ENCODE peak calls at places on chromosomes 11 and 22, in eight cellular contexts. One of them, this sample, is unnamed.
A peak's percentile ranks its signal among the peaks of the same experiment; 100 is the strongest.

GRCh38 chr11:73295259-73295995 is 12.6 kb upstream of the ARHGEF17 start:
- DNase-seq in COR-L47: peak; percentile 40
- DNase-seq in EL: peak; percentile 93
- DNase-seq in stimulated activated CD4-positive, alpha-beta T cell treated with anti-CD3 and anti-CD28 coated beads, Interleukin-12 subunit alpha, Interleukin-12 subunit beta, amount 100 ng/mL, for 48 hours: peak; percentile 88
- DNase-seq in GM20000: peak; percentile 84
- DNase-seq in GM18507: no peak
- DNase-seq in prostate gland: peak; percentile 39
- DNase-seq in SHP77 treated with DMSO at 0.1 percent for 48 hours: peak; percentile 25
- DNase-seq in this sample: peak; percentile 77

GRCh38 chr11:69144719-69145365 is 10.9 kb upstream of the SMIM38 start:
- DNase-seq in COR-L47: no peak
- DNase-seq in EL: no peak
- DNase-seq in stimulated activated CD4-positive, alpha-beta T cell treated with anti-CD3 and anti-CD28 coated beads, Interleukin-12 subunit alpha, Interleukin-12 subunit beta, amount 100 ng/mL, for 48 hours: peak; percentile 35
- DNase-seq in GM20000: no peak
- DNase-seq in GM18507: no peak
- DNase-seq in prostate gland: no peak
- DNase-seq in SHP77 treated with DMSO at 0.1 percent for 48 hours: no peak
- DNase-seq in this sample: no peak

GRCh38 chr11:102762414-102762813 is 18.0 kb downstream of the MMP10 start:
- DNase-seq in COR-L47: no peak
- DNase-seq in EL: peak; percentile 69
- DNase-seq in stimulated activated CD4-positive, alpha-beta T cell treated with anti-CD3 and anti-CD28 coated beads, Interleukin-12 subunit alpha, Interleukin-12 subunit beta, amount 100 ng/mL, for 48 hours: no peak
- DNase-seq in GM20000: no peak
- DNase-seq in GM18507: no peak
- DNase-seq in prostate gland: no peak
- DNase-seq in SHP77 treated with DMSO at 0.1 percent for 48 hours: no peak
- DNase-seq in this sample: peak; percentile 45

GRCh38 chr11:19980957-19981669 is 179.2 kb downstream of the DBX1 start:
- DNase-seq in COR-L47: peak; percentile 7
- DNase-seq in EL: peak; percentile 45
- DNase-seq in stimulated activated CD4-positive, alpha-beta T cell treated with anti-CD3 and anti-CD28 coated beads, Interleukin-12 subunit alpha, Interleukin-12 subunit beta, amount 100 ng/mL, for 48 hours: no peak
- DNase-seq in GM20000: no peak
- DNase-seq in GM18507: no peak
- DNase-seq in prostate gland: peak; percentile 15
- DNase-seq in SHP77 treated with DMSO at 0.1 percent for 48 hours: no peak
- DNase-seq in this sample: peak; percentile 88

GRCh38 chr22:24200616-24201212 is 19.4 kb downstream of the SUSD2 start:
- DNase-seq in COR-L47: no peak
- DNase-seq in EL: peak; percentile 65
- DNase-seq in stimulated activated CD4-positive, alpha-beta T cell treated with anti-CD3 and anti-CD28 coated beads, Interleukin-12 subunit alpha, Interleukin-12 subunit beta, amount 100 ng/mL, for 48 hours: no peak
- DNase-seq in GM20000: no peak
- DNase-seq in GM18507: no peak
- DNase-seq in prostate gland: no peak
- DNase-seq in SHP77 treated with DMSO at 0.1 percent for 48 hours: no peak
- DNase-seq in this sample: peak; percentile 74

GRCh38 chr11:27472398-27473016 is at the start of gene LGR4:
- DNase-seq in COR-L47: peak; percentile 94
- DNase-seq in EL: peak; percentile 95
- DNase-seq in stimulated activated CD4-positive, alpha-beta T cell treated with anti-CD3 and anti-CD28 coated beads, Interleukin-12 subunit alpha, Interleukin-12 subunit beta, amount 100 ng/mL, for 48 hours: peak; percentile 52
- DNase-seq in GM20000: peak; percentile 76
- DNase-seq in GM18507: peak; percentile 29
- DNase-seq in prostate gland: peak; percentile 98
- DNase-seq in SHP77 treated with DMSO at 0.1 percent for 48 hours: peak; percentile 74
- DNase-seq in this sample: peak; percentile 96

GRCh38 chr11:9351956-9352355 is 32.5 kb upstream of the IPO7 start:
- DNase-seq in COR-L47: no peak
- DNase-seq in EL: peak; percentile 23
- DNase-seq in stimulated activated CD4-positive, alpha-beta T cell treated with anti-CD3 and anti-CD28 coated beads, Interleukin-12 subunit alpha, Interleukin-12 subunit beta, amount 100 ng/mL, for 48 hours: no peak
- DNase-seq in GM20000: no peak
- DNase-seq in GM18507: no peak
- DNase-seq in prostate gland: no peak
- DNase-seq in SHP77 treated with DMSO at 0.1 percent for 48 hours: no peak
- DNase-seq in this sample: no peak

GRCh38 chr11:113446112-113446511 is 29.1 kb downstream of the DRD2 start:
- DNase-seq in COR-L47: no peak
- DNase-seq in EL: peak; percentile 3
- DNase-seq in stimulated activated CD4-positive, alpha-beta T cell treated with anti-CD3 and anti-CD28 coated beads, Interleukin-12 subunit alpha, Interleukin-12 subunit beta, amount 100 ng/mL, for 48 hours: no peak
- DNase-seq in GM20000: no peak
- DNase-seq in GM18507: no peak
- DNase-seq in prostate gland: no peak
- DNase-seq in SHP77 treated with DMSO at 0.1 percent for 48 hours: no peak
- DNase-seq in this sample: no peak

GRCh38 chr11:206002-206384 is 1.2 kb downstream of the BET1L start:
- DNase-seq in COR-L47: no peak
- DNase-seq in EL: no peak
- DNase-seq in stimulated activated CD4-positive, alpha-beta T cell treated with anti-CD3 and anti-CD28 coated beads, Interleukin-12 subunit alpha, Interleukin-12 subunit beta, amount 100 ng/mL, for 48 hours: no peak
- DNase-seq in GM20000: no peak
- DNase-seq in GM18507: no peak
- DNase-seq in prostate gland: peak; percentile 7
- DNase-seq in SHP77 treated with DMSO at 0.1 percent for 48 hours: no peak
- DNase-seq in this sample: no peak

GRCh38 chr22:46147471-46148267 is 2.7 kb upstream of the PPARA start:
- DNase-seq in COR-L47: no peak
- DNase-seq in EL: no peak
- DNase-seq in stimulated activated CD4-positive, alpha-beta T cell treated with anti-CD3 and anti-CD28 coated beads, Interleukin-12 subunit alpha, Interleukin-12 subunit beta, amount 100 ng/mL, for 48 hours: no peak
- DNase-seq in GM20000: no peak
- DNase-seq in GM18507: no peak
- DNase-seq in prostate gland: no peak
- DNase-seq in SHP77 treated with DMSO at 0.1 percent for 48 hours: no peak
- DNase-seq in this sample: no peak

GRCh38 chr22:46854125-46854870 is 91.8 kb downstream of the TBC1D22A start:
- DNase-seq in COR-L47: no peak
- DNase-seq in EL: no peak
- DNase-seq in stimulated activated CD4-positive, alpha-beta T cell treated with anti-CD3 and anti-CD28 coated beads, Interleukin-12 subunit alpha, Interleukin-12 subunit beta, amount 100 ng/mL, for 48 hours: no peak
- DNase-seq in GM20000: no peak
- DNase-seq in GM18507: no peak
- DNase-seq in prostate gland: no peak
- DNase-seq in SHP77 treated with DMSO at 0.1 percent for 48 hours: no peak
- DNase-seq in this sample: peak; percentile 52

GRCh38 chr11:66999555-66999954 is 23.4 kb upstream of the SYT12 start:
- DNase-seq in COR-L47: no peak
- DNase-seq in EL: no peak
- DNase-seq in stimulated activated CD4-positive, alpha-beta T cell treated with anti-CD3 and anti-CD28 coated beads, Interleukin-12 subunit alpha, Interleukin-12 subunit beta, amount 100 ng/mL, for 48 hours: no peak
- DNase-seq in GM20000: no peak
- DNase-seq in GM18507: no peak
- DNase-seq in prostate gland: no peak
- DNase-seq in SHP77 treated with DMSO at 0.1 percent for 48 hours: no peak
- DNase-seq in this sample: no peak

GRCh38 chr11:96964661-96965060 is 574.8 kb downstream of the JRKL start:
- DNase-seq in COR-L47: no peak
- DNase-seq in EL: no peak
- DNase-seq in stimulated activated CD4-positive, alpha-beta T cell treated with anti-CD3 and anti-CD28 coated beads, Interleukin-12 subunit alpha, Interleukin-12 subunit beta, amount 100 ng/mL, for 48 hours: no peak
- DNase-seq in GM20000: no peak
- DNase-seq in GM18507: no peak
- DNase-seq in prostate gland: no peak
- DNase-seq in SHP77 treated with DMSO at 0.1 percent for 48 hours: no peak
- DNase-seq in this sample: no peak

GRCh38 chr11:8691601-8692000 is 9.0 kb downstream of the RPL27A start:
- DNase-seq in COR-L47: no peak
- DNase-seq in EL: no peak
- DNase-seq in stimulated activated CD4-positive, alpha-beta T cell treated with anti-CD3 and anti-CD28 coated beads, Interleukin-12 subunit alpha, Interleukin-12 subunit beta, amount 100 ng/mL, for 48 hours: no peak
- DNase-seq in GM20000: no peak
- DNase-seq in GM18507: no peak
- DNase-seq in prostate gland: no peak
- DNase-seq in SHP77 treated with DMSO at 0.1 percent for 48 hours: no peak
- DNase-seq in this sample: no peak

GRCh38 chr11:86486261-86487030 is 111.8 kb downstream of the CCDC81 start:
- DNase-seq in COR-L47: no peak
- DNase-seq in EL: no peak
- DNase-seq in stimulated activated CD4-positive, alpha-beta T cell treated with anti-CD3 and anti-CD28 coated beads, Interleukin-12 subunit alpha, Interleukin-12 subunit beta, amount 100 ng/mL, for 48 hours: no peak
- DNase-seq in GM20000: no peak
- DNase-seq in GM18507: no peak
- DNase-seq in prostate gland: no peak
- DNase-seq in SHP77 treated with DMSO at 0.1 percent for 48 hours: peak; percentile 2
- DNase-seq in this sample: no peak

GRCh38 chr22:27416553-27417427 is 384.8 kb downstream of the MN1 start:
- DNase-seq in COR-L47: peak; percentile 98
- DNase-seq in EL: peak; percentile 91
- DNase-seq in stimulated activated CD4-positive, alpha-beta T cell treated with anti-CD3 and anti-CD28 coated beads, Interleukin-12 subunit alpha, Interleukin-12 subunit beta, amount 100 ng/mL, for 48 hours: no peak
- DNase-seq in GM20000: no peak
- DNase-seq in GM18507: no peak
- DNase-seq in prostate gland: peak; percentile 41
- DNase-seq in SHP77 treated with DMSO at 0.1 percent for 48 hours: no peak
- DNase-seq in this sample: peak; percentile 68

GRCh38 chr11:64558869-64559268 is 32.2 kb upstream of the SLC22A12 start:
- DNase-seq in COR-L47: no peak
- DNase-seq in EL: no peak
- DNase-seq in stimulated activated CD4-positive, alpha-beta T cell treated with anti-CD3 and anti-CD28 coated beads, Interleukin-12 subunit alpha, Interleukin-12 subunit beta, amount 100 ng/mL, for 48 hours: no peak
- DNase-seq in GM20000: no peak
- DNase-seq in GM18507: no peak
- DNase-seq in prostate gland: no peak
- DNase-seq in SHP77 treated with DMSO at 0.1 percent for 48 hours: no peak
- DNase-seq in this sample: no peak

GRCh38 chr11:70192666-70193410 is 10.3 kb upstream of the FADD start:
- DNase-seq in COR-L47: no peak
- DNase-seq in EL: no peak
- DNase-seq in stimulated activated CD4-positive, alpha-beta T cell treated with anti-CD3 and anti-CD28 coated beads, Interleukin-12 subunit alpha, Interleukin-12 subunit beta, amount 100 ng/mL, for 48 hours: no peak
- DNase-seq in GM20000: no peak
- DNase-seq in GM18507: no peak
- DNase-seq in prostate gland: no peak
- DNase-seq in SHP77 treated with DMSO at 0.1 percent for 48 hours: no peak
- DNase-seq in this sample: no peak

GRCh38 chr11:126175261-126175885 is 36.1 kb downstream of the RPUSD4 start:
- DNase-seq in COR-L47: no peak
- DNase-seq in EL: no peak
- DNase-seq in stimulated activated CD4-positive, alpha-beta T cell treated with anti-CD3 and anti-CD28 coated beads, Interleukin-12 subunit alpha, Interleukin-12 subunit beta, amount 100 ng/mL, for 48 hours: no peak
- DNase-seq in GM20000: no peak
- DNase-seq in GM18507: no peak
- DNase-seq in prostate gland: no peak
- DNase-seq in SHP77 treated with DMSO at 0.1 percent for 48 hours: no peak
- DNase-seq in this sample: peak; percentile 40

GRCh38 chr22:19604711-19605268 is 80.6 kb upstream of the CLDN5 start:
- DNase-seq in COR-L47: no peak
- DNase-seq in EL: no peak
- DNase-seq in stimulated activated CD4-positive, alpha-beta T cell treated with anti-CD3 and anti-CD28 coated beads, Interleukin-12 subunit alpha, Interleukin-12 subunit beta, amount 100 ng/mL, for 48 hours: no peak
- DNase-seq in GM20000: no peak
- DNase-seq in GM18507: no peak
- DNase-seq in prostate gland: no peak
- DNase-seq in SHP77 treated with DMSO at 0.1 percent for 48 hours: no peak
- DNase-seq in this sample: peak; percentile 56

GRCh38 chr11:68447015-68447801 is 13.3 kb upstream of the PPP6R3 start:
- DNase-seq in COR-L47: peak; percentile 68
- DNase-seq in EL: peak; percentile 70
- DNase-seq in stimulated activated CD4-positive, alpha-beta T cell treated with anti-CD3 and anti-CD28 coated beads, Interleukin-12 subunit alpha, Interleukin-12 subunit beta, amount 100 ng/mL, for 48 hours: peak; percentile 80
- DNase-seq in GM20000: peak; percentile 89
- DNase-seq in GM18507: peak; percentile 84
- DNase-seq in prostate gland: peak; percentile 60
- DNase-seq in SHP77 treated with DMSO at 0.1 percent for 48 hours: no peak
- DNase-seq in this sample: peak; percentile 58

GRCh38 chr11:66338276-66339162 is 2.3 kb upstream of the RIN1 start:
- DNase-seq in COR-L47: no peak
- DNase-seq in EL: no peak
- DNase-seq in stimulated activated CD4-positive, alpha-beta T cell treated with anti-CD3 and anti-CD28 coated beads, Interleukin-12 subunit alpha, Interleukin-12 subunit beta, amount 100 ng/mL, for 48 hours: no peak
- DNase-seq in GM20000: no peak
- DNase-seq in GM18507: no peak
- DNase-seq in prostate gland: no peak
- DNase-seq in SHP77 treated with DMSO at 0.1 percent for 48 hours: no peak
- DNase-seq in this sample: no peak

GRCh38 chr11:70270877-70271634 is 566 bp downstream of the PPFIA1 start:
- DNase-seq in COR-L47: peak; percentile 5
- DNase-seq in EL: peak; percentile 59
- DNase-seq in stimulated activated CD4-positive, alpha-beta T cell treated with anti-CD3 and anti-CD28 coated beads, Interleukin-12 subunit alpha, Interleukin-12 subunit beta, amount 100 ng/mL, for 48 hours: peak; percentile 14
- DNase-seq in GM20000: peak; percentile 74
- DNase-seq in GM18507: no peak
- DNase-seq in prostate gland: no peak
- DNase-seq in SHP77 treated with DMSO at 0.1 percent for 48 hours: no peak
- DNase-seq in this sample: peak; percentile 36

GRCh38 chr11:122344281-122344680 is 228.3 kb upstream of the BLID start:
- DNase-seq in COR-L47: no peak
- DNase-seq in EL: peak; percentile 66
- DNase-seq in stimulated activated CD4-positive, alpha-beta T cell treated with anti-CD3 and anti-CD28 coated beads, Interleukin-12 subunit alpha, Interleukin-12 subunit beta, amount 100 ng/mL, for 48 hours: no peak
- DNase-seq in GM20000: no peak
- DNase-seq in GM18507: no peak
- DNase-seq in prostate gland: no peak
- DNase-seq in SHP77 treated with DMSO at 0.1 percent for 48 hours: no peak
- DNase-seq in this sample: peak; percentile 8

GRCh38 chr22:18987765-18988164 is 51.7 kb upstream of the PRODH start:
- DNase-seq in COR-L47: no peak
- DNase-seq in EL: no peak
- DNase-seq in stimulated activated CD4-positive, alpha-beta T cell treated with anti-CD3 and anti-CD28 coated beads, Interleukin-12 subunit alpha, Interleukin-12 subunit beta, amount 100 ng/mL, for 48 hours: no peak
- DNase-seq in GM20000: no peak
- DNase-seq in GM18507: no peak
- DNase-seq in prostate gland: no peak
- DNase-seq in SHP77 treated with DMSO at 0.1 percent for 48 hours: no peak
- DNase-seq in this sample: no peak

GRCh38 chr11:123640677-123641494 is 13.5 kb downstream of the SCN3B start:
- DNase-seq in COR-L47: peak; percentile 5
- DNase-seq in EL: peak; percentile 36
- DNase-seq in stimulated activated CD4-positive, alpha-beta T cell treated with anti-CD3 and anti-CD28 coated beads, Interleukin-12 subunit alpha, Interleukin-12 subunit beta, amount 100 ng/mL, for 48 hours: peak; percentile 45
- DNase-seq in GM20000: peak; percentile 76
- DNase-seq in GM18507: peak; percentile 42
- DNase-seq in prostate gland: no peak
- DNase-seq in SHP77 treated with DMSO at 0.1 percent for 48 hours: no peak
- DNase-seq in this sample: peak; percentile 49